ENCODE peak calls at places on chromosomes 1 and 21, in six cellular contexts. O, F, H, A, W and P are unnamed samples.

GRCh38 chr1:114756009-114756892 is 1.5 kb downstream of the CSDE1 start:
- DNase-seq in O (peak), F (peak), H (peak), A (no peak), W (no peak), P (no peak)

GRCh38 chr1:232476538-232476950 is 153.4 kb downstream of the SIPA1L2 start:
- DNase-seq in O (peak), F (no peak), H (no peak), A (no peak), W (no peak), P (no peak)

GRCh38 chr1:91608876-91609275 is 108.2 kb downstream of the CDC7 start:
- DNase-seq in O (peak), F (peak), H (peak), A (no peak), W (no peak), P (no peak)

GRCh38 chr1:179384027-179384426 is 18.3 kb downstream of the AXDND1 start:
- DNase-seq in O (no peak), F (no peak), H (no peak), A (no peak), W (no peak), P (no peak)

GRCh38 chr1:235648407-235648907 is 1.1 kb downstream of the GNG4 start:
- DNase-seq in O (no peak), F (no peak), H (no peak), A (no peak), W (peak), P (peak)

GRCh38 chr1:918843-919242 is 4.9 kb upstream of the SAMD11 start:
- DNase-seq in O (no peak), F (no peak), H (no peak), A (no peak), W (no peak), P (no peak)

GRCh38 chr1:24074196-24074595 is 37.7 kb downstream of the MYOM3 start:
- DNase-seq in O (no peak), F (no peak), H (no peak), A (no peak), W (no peak), P (no peak)

GRCh38 chr1:21933397-21934248 is 3.5 kb downstream of the HSPG2 start:
- DNase-seq in O (no peak), F (peak), H (peak), A (no peak), W (peak), P (no peak)

GRCh38 chr21:30463713-30464112 is 16.5 kb downstream of the KRTAP19-1 start:
- DNase-seq in O (no peak), F (peak), H (no peak), A (no peak), W (no peak), P (no peak)

GRCh38 chr1:113255728-113256347 is 134.5 kb upstream of the MAGI3 start:
- DNase-seq in O (no peak), F (no peak), H (no peak), A (no peak), W (peak), P (no peak)

GRCh38 chr1:57279909-57280666 is 143.8 kb downstream of the DAB1 start:
- DNase-seq in O (peak), F (peak), H (no peak), A (no peak), W (no peak), P (no peak)

GRCh38 chr21:29321217-29321616 is 22.5 kb downstream of the BACH1 start:
- DNase-seq in O (no peak), F (no peak), H (no peak), A (no peak), W (no peak), P (no peak)

GRCh38 chr1:157542676-157543075 is 9.6 kb downstream of the FCRL5 start:
- DNase-seq in O (no peak), F (no peak), H (no peak), A (no peak), W (peak), P (no peak)

GRCh38 chr1:19654386-19654785 is 10.3 kb downstream of the NBL1 start:
- DNase-seq in O (no peak), F (no peak), H (no peak), A (no peak), W (no peak), P (no peak)

GRCh38 chr1:170596701-170597100 is 64.7 kb downstream of the GORAB start:
- DNase-seq in O (no peak), F (no peak), H (no peak), A (no peak), W (no peak), P (no peak)

GRCh38 chr1:231940721-231941120 is 314.1 kb downstream of the DISC1 start:
- DNase-seq in O (no peak), F (no peak), H (peak), A (no peak), W (no peak), P (no peak)

GRCh38 chr1:83978056-83978455 is 20.9 kb downstream of the TTLL7 start:
- DNase-seq in O (no peak), F (no peak), H (peak), A (no peak), W (no peak), P (peak)

GRCh38 chr1:151945725-151946365 is 36.5 kb upstream of the THEM4 start:
- DNase-seq in O (peak), F (peak), H (peak), A (peak), W (peak), P (peak)

GRCh38 chr21:41962425-41962966 is 8.7 kb upstream of the C2CD2 start:
- DNase-seq in O (no peak), F (no peak), H (no peak), A (no peak), W (no peak), P (no peak)

GRCh38 chr1:167599839-167600581 is 30.0 kb upstream of the RCSD1 start:
- DNase-seq in O (peak), F (peak), H (peak), A (no peak), W (no peak), P (peak)

GRCh38 chr1:238677567-238677966 is 708.8 kb upstream of the CHRM3 start:
- DNase-seq in O (peak), F (no peak), H (peak), A (no peak), W (no peak), P (no peak)

GRCh38 chr1:22500476-22500875 is 48.8 kb downstream of the ZBTB40 start:
- DNase-seq in O (peak), F (peak), H (peak), A (peak), W (peak), P (peak)